ENCODE peak calls at places on chromosome 15, in six cellular contexts. U, R, I, G, E and J are unnamed samples.

GRCh38 chr15:51386486-51386885 is 45.0 kb downstream of the GLDN start:
- DNase-seq in U (no peak), R (no peak), I (no peak), G (no peak), E (no peak), J (no peak)

GRCh38 chr15:35098737-35099136 is 13.6 kb upstream of the NANOGP8 start:
- DNase-seq in U (no peak), R (no peak), I (no peak), G (no peak), E (no peak), J (no peak)

GRCh38 chr15:66670698-66671580 is 31.1 kb upstream of the SMAD6 start:
- DNase-seq in U (no peak), R (no peak), I (no peak), G (no peak), E (no peak), J (no peak)

GRCh38 chr15:51281368-51281967 is 56.9 kb downstream of the CYP19A1 start:
- DNase-seq in U (peak), R (no peak), I (no peak), G (no peak), E (peak), J (peak)

GRCh38 chr15:73367624-73368300 is 996 bp downstream of the HCN4 start:
- DNase-seq in U (no peak), R (no peak), I (no peak), G (no peak), E (no peak), J (no peak)

GRCh38 chr15:34993413-34993812 is 5.3 kb upstream of the ZNF770 start:
- DNase-seq in U (no peak), R (no peak), I (no peak), G (no peak), E (peak), J (no peak)

GRCh38 chr15:90020041-90020735 is 19.1 kb downstream of the ZNF710 start:
- DNase-seq in U (no peak), R (no peak), I (no peak), G (no peak), E (no peak), J (no peak)

GRCh38 chr15:27902680-27903385 is 196.3 kb downstream of the OCA2 start:
- DNase-seq in U (no peak), R (no peak), I (no peak), G (no peak), E (no peak), J (no peak)

GRCh38 chr15:35349916-35350315 is 196.0 kb downstream of the DPH6 start:
- DNase-seq in U (no peak), R (no peak), I (no peak), G (no peak), E (no peak), J (no peak)

GRCh38 chr15:96330064-96330449 is 443 bp upstream of the NR2F2 start:
- DNase-seq in U (peak), R (no peak), I (no peak), G (no peak), E (peak), J (no peak)

GRCh38 chr15:36066757-36067156 is 512.7 kb upstream of the CDIN1 start:
- DNase-seq in U (no peak), R (no peak), I (no peak), G (no peak), E (no peak), J (no peak)

GRCh38 chr15:72782993-72783562 is 480 bp downstream of the ADPGK start:
- DNase-seq in U (no peak), R (no peak), I (no peak), G (peak), E (peak), J (peak)

GRCh38 chr15:39834256-39834655 is 51.6 kb upstream of the FSIP1 start:
- DNase-seq in U (no peak), R (no peak), I (no peak), G (no peak), E (no peak), J (no peak)

GRCh38 chr15:57510647-57511046 is 81.1 kb upstream of the MYZAP start:
- DNase-seq in U (no peak), R (no peak), I (no peak), G (no peak), E (no peak), J (peak)

GRCh38 chr15:33279613-33280205 is 31.1 kb upstream of the RYR3 start:
- DNase-seq in U (no peak), R (no peak), I (no peak), G (no peak), E (no peak), J (no peak)

GRCh38 chr15:38707802-38708671 is 143.4 kb upstream of the RASGRP1 start:
- DNase-seq in U (peak), R (no peak), I (no peak), G (no peak), E (peak), J (no peak)